ENCODE peak calls at places on chromosomes 13 and 19, in five cellular contexts. Q is activated T-cell treated with anti-CD3 and anti-CD28 coated beads for 24 hours; S is mesenchymal stem cell; N is stimulated activated CD4-positive, alpha-beta T cell treated with anti-CD3 and anti-CD28 coated beads, Interleukin-2, amount 100 ng/mL, for 48 hours; T is iris pigment epithelial cell. A is an unnamed sample.
A peak's percentile ranks its signal among the peaks of the same experiment; 100 is the strongest.

GRCh38 chr13:25046985-25047660 is 48.8 kb upstream of the PABPC3 start:
- DNase-seq in Q (no peak), S (peak; percentile 33), N (no peak), T (peak; percentile 22), A (no peak)

GRCh38 chr19:950352-951066 is 24.7 kb downstream of the ARID3A start:
- DNase-seq in Q (no peak), S (no peak), N (no peak), T (no peak), A (no peak)

GRCh38 chr19:28468701-28469459 is 744.1 kb downstream of the UQCRFS1 start:
- DNase-seq in Q (no peak), S (peak; percentile 19), N (no peak), T (no peak), A (no peak)

GRCh38 chr19:31361728-31362127 is 12.5 kb upstream of the TSHZ3 start:
- DNase-seq in Q (no peak), S (no peak), N (no peak), T (no peak), A (no peak)

GRCh38 chr19:44280916-44281315 is 21.2 kb downstream of the ZNF233 start:
- DNase-seq in Q (no peak), S (no peak), N (no peak), T (no peak), A (no peak)

GRCh38 chr19:32997716-32998355 is 25.8 kb downstream of the FAAP24 start:
- DNase-seq in Q (no peak), S (no peak), N (no peak), T (no peak), A (no peak)

GRCh38 chr13:26259634-26260033 is 5.7 kb downstream of the CDK8 start:
- DNase-seq in Q (no peak), S (no peak), N (no peak), T (no peak), A (no peak)

GRCh38 chr19:31543456-31543855 is 194.2 kb upstream of the TSHZ3 start:
- DNase-seq in Q (no peak), S (no peak), N (no peak), T (no peak), A (no peak)

GRCh38 chr13:50843256-50844043 is at the start of gene DLEU7:
- DNase-seq in Q (no peak), S (no peak), N (no peak), T (no peak), A (no peak)

GRCh38 chr19:17329061-17329767 is 5.4 kb downstream of the ANO8 start:
- DNase-seq in Q (no peak), S (no peak), N (no peak), T (no peak), A (no peak)

GRCh38 chr19:46297700-46298476 is 1.0 kb downstream of the HIF3A start:
- DNase-seq in Q (no peak), S (peak; percentile 59), N (no peak), T (peak; percentile 83), A (peak; percentile 43)

A was measured in endothelial cell of umbilical vein.